ENCODE peak calls at places on chromosomes 11 and 22, in four cellular contexts. R is GM12891, X is HepG2, K is GM12878. D is an unnamed sample.

GRCh38 chr11:74090701-74091100 is 80.1 kb downstream of the C2CD3 start:
- DNase-seq in K (no peak), X (peak; percentile 12), R (no peak), D (no peak)

GRCh38 chr11:44899959-44900358 is 50.7 kb downstream of the TP53I11 start:
- DNase-seq in K (peak; percentile 11), X (peak; percentile 5), R (no peak), D (no peak)

GRCh38 chr11:6615046-6615445 is 3.0 kb upstream of the TAF10 start:
- DNase-seq in X (no peak), K (no peak), R (no peak), D (no peak)

GRCh38 chr11:74141274-74141695 is 29.5 kb downstream of the C2CD3 start:
- DNase-seq in K (no peak), R (no peak), X (peak; percentile 53), D (no peak)

GRCh38 chr22:35961480-35961902 is 67.1 kb downstream of the RBFOX2 start:
- DNase-seq in R (no peak), K (no peak), X (no peak), D (no peak)

GRCh38 chr11:62823677-62824076 is 8.2 kb downstream of the STX5 start:
- DNase-seq in R (no peak), K (no peak), X (no peak), D (no peak)

GRCh38 chr22:39534591-39535301 is 2.2 kb upstream of the RPS19BP1 start:
- DNase-seq in X (peak; percentile 54), K (no peak), R (peak; percentile 80), D (peak; percentile 76)

GRCh38 chr22:44884968-44885805 is 124.6 kb downstream of the PHF21B start:
- DNase-seq in K (no peak), X (peak; percentile 18), R (no peak), D (no peak)

GRCh38 chr11:74171630-74172465 is 759 bp downstream of the PPME1 start:
- DNase-seq in R (no peak), K (no peak), X (no peak), D (no peak)

GRCh38 chr22:50548913-50549790 is 3.5 kb downstream of the KLHDC7B start:
- DNase-seq in R (no peak), X (no peak), K (no peak), D (peak; percentile 64)

GRCh38 chr11:57477507-57478189 is 17.3 kb downstream of the RTN4RL2 start:
- DNase-seq in X (no peak), K (no peak), R (no peak), D (no peak)

GRCh38 chr11:74932797-74933196 is 16.1 kb downstream of the XRRA1 start:
- DNase-seq in K (no peak), R (no peak), X (no peak), D (no peak)

GRCh38 chr11:8867856-8868705 is 42.9 kb upstream of the AKIP1 start:
- DNase-seq in K (no peak), R (no peak), X (peak; percentile 43), D (no peak)

GRCh38 chr11:19306570-19306969 is 65.8 kb upstream of the E2F8 start:
- DNase-seq in K (no peak), X (no peak), R (no peak), D (no peak)

GRCh38 chr11:122189259-122189658 is 73.2 kb upstream of the BLID start:
- DNase-seq in R (no peak), X (no peak), K (no peak), D (no peak)

GRCh38 chr22:39443416-39443815 is 13.4 kb upstream of the MGAT3 start:
- DNase-seq in R (no peak), X (no peak), K (no peak), D (no peak)

GRCh38 chr11:22768281-22768680 is 61.3 kb downstream of the SVIP start:
- DNase-seq in K (no peak), X (no peak), R (no peak), D (no peak)

GRCh38 chr22:38756631-38757463 is 1.0 kb upstream of the SUN2 start:
- DNase-seq in X (no peak), R (no peak), K (no peak), D (no peak)

GRCh38 chr11:96254854-96255253 is 88.1 kb downstream of the MAML2 start:
- DNase-seq in R (no peak), K (no peak), X (no peak), D (no peak)

GRCh38 chr22:24333301-24333700 is 62.7 kb downstream of the SPECC1L start:
- DNase-seq in K (no peak), X (no peak), R (no peak), D (no peak)

GRCh38 chr11:121687961-121688566 is 235.3 kb upstream of the SORL1-AS1 start:
- DNase-seq in R (no peak), X (no peak), K (no peak), D (no peak)

GRCh38 chr11:26247340-26247739 is 84.6 kb upstream of the ANO3 start:
- DNase-seq in K (no peak), X (no peak), R (no peak), D (no peak)

GRCh38 chr22:20751185-20751851 is 22.6 kb upstream of the SERPIND1 start:
- DNase-seq in K (no peak), X (no peak), R (no peak), D (no peak)

GRCh38 chr22:22376352-22376706 is 131.7 kb downstream of the VPREB1 start:
- DNase-seq in R (no peak), K (no peak), X (no peak), D (no peak)
- TF ChIP-seq POLR2A in R (no peak), K (no peak), X (no peak), D (no peak)

GRCh38 chr11:11227686-11228085 is 125.4 kb downstream of the CSNK2A3 start:
- DNase-seq in X (no peak), K (no peak), R (no peak), D (no peak)

GRCh38 chr11:11230802-11231562 is 122.1 kb downstream of the CSNK2A3 start:
- DNase-seq in K (peak; percentile 59), X (peak; percentile 4), R (peak; percentile 22), D (peak; percentile 19)

GRCh38 chr11:11231763-11232162 is 121.3 kb downstream of the CSNK2A3 start:
- DNase-seq in K (no peak), X (no peak), R (no peak), D (no peak)

GRCh38 chr11:11229691-11230090 is 123.4 kb downstream of the CSNK2A3 start:
- DNase-seq in K (no peak), R (no peak), X (no peak), D (no peak)
- TF ChIP-seq TAF1 in K (no peak), R (no peak), X (no peak), D (no peak)

DNA sequence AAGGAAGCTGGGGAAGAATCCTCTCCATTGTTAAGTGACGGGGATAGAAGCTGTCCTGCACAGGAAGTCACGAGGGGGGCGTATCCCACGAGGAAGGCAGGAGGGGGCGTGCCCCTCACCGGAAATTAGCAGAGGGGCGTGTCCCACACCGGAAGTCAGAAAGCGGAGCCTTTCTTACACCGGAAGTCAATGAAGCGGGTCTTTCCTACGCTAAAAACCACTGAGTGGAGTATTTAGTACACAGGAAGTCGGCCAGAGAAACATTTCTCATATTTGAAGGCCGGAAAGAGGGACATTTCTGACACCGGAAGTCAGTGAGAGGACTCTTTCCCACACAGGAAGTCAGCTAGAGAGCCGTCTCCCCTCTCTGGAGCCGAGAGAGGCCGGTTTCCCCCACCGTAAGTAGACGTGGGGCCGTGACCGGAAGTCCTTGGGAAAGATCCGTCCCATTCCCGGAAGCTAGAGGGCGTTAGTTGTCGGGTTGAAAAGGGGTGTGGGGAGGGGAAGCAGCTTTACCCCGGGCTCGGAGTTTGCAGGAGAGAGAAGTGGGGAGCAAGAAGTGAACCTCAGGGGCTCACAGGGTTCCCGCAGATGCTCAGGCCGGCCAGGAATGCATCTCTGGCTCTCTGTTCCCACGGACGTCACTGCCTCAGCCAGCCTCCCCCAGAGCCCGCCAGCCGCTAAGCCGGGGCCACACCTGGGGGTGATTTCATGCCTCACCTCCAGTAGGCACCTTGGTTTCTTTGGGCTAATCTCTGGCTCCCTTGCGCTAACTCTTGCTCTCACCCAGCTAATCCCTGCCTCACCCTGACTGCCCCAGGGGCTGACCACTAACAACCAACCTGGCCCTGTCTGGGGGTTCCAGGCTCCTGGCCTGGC is 15.4 kb downstream of the MIAT start:
- DNase-seq in X (peak; percentile 62), R (peak; percentile 66), K (peak; percentile 98), D (peak; percentile 71)
- TF ChIP-seq POLR2AphosphoS5 in X (no peak), R (peak; percentile 65), K (peak; percentile 92), D (no peak)

GRCh38 chr11:123560001-123560400 is 94.4 kb downstream of the SCN3B start:
- DNase-seq in R (no peak), K (no peak), X (no peak), D (no peak)
- TF ChIP-seq POLR2A in R (peak; percentile 40), K (peak; percentile 44), X (no peak), D (no peak)

DNA sequence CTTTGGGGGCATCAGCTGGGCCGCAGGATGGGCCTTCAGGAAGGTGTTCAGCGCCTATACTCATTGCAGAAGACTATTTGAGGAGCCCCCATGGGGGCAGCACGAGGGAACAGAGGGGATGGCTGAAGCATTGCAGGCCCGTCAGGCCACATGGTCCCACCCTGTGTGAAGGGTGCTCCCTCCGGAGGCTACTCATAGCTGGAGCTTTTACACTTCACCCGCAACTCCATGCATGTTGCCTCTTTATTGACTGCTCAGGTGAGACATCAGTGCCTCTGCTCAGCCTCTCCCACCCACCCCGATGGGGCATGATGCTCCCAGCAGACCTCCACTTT is 1500.9 kb downstream of the TBC1D22A start:
- DNase-seq in X (no peak), R (no peak), K (no peak), D (no peak)
- TF ChIP-seq TAF1 in X (no peak), R (no peak), K (no peak), D (no peak)

DNA sequence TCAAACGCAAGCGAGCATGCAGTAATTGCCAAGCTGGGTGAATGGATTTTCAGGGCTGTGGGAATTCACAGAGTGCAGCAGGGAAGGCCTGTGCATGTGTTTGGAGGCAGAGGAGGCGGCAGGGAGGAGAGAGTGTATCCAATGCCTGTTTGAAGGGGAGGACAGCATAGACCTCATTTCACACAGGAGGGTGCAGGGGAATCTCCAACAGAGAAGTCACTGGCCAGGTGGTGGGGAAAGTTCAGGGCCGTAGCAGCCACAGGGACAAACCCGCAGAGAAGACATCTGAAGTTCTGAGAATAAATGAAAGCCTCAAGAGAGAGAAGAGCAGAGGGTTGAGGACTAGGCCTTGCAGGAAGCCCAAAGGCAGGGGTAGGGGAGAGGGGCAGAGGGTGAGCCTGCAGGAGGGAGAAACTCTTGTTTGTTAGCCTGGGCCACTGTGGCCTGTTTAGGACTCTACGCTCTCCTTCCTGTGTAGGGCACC is 19.2 kb upstream of the KDM2A start:
- DNase-seq in X (no peak), K (peak; percentile 63), R (no peak), D (no peak)
- TF ChIP-seq POLR2AphosphoS5 in X (no peak), K (no peak), R (no peak), D (no peak)

DNA sequence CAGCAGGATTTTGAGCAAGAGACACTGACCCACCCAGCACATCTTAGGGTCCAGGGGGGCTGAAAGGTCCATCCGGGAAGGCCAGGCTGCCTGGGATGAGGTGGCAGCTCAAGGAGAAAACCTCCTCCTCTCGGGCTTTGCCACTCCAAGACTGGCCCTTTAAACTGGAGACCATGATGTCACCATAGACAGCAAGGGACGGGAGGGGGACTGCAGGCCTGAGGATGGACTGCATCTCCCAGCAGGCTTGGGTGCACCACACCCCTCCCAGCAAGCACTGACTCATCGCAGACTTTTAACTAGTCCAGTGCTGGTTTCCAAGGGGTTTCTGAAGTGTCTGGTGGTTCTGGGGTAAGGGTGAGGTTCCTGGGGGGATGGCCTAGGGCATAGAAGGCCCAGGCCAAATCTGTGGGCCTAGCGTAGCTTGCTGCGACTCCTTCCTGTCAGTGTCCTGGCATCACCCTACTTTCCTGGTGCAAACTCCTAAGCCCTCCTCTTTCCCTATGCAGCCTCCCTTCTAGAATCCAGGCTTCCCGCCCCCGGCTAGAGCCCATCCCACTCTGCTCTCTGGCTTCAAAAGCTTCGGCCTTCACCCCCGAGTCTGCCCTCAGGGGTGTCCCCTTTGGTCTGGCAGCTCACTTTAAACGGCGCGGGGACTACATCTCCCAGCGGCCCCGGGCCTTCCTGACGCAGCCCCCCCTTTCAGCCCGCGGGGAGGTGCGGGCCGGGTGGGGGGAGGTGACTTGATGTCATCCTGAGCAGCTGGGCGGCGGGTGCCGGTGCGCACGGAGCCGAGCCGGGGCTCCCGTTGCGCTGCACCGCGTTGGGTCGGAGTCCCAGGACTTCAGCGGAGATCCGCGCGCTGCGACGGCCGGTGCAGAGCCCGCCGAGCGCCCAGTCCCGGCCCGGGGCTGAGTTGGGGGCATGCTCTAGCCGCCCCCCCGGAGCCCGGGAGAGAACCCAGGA is at the start of gene PPP2R5B:
- DNase-seq in K (peak; percentile 44), X (peak; percentile 85), R (peak; percentile 98), D (peak; percentile 97)
- TF ChIP-seq POLR2A in K (peak; percentile 65), X (peak; percentile 50), R (no peak), D (peak; percentile 44)